ENCODE peak calls at places on chromosomes 16 and 17, in five cellular contexts. A, B, E, N and R are unnamed samples.

GRCh38 chr17:41813699-41814124 is 908 bp downstream of the FKBP10 start:
- DNase-seq in A (no peak), B (no peak), E (no peak), N (no peak), R (no peak)

GRCh38 chr16:88681709-88682451 is 4.4 kb downstream of the SNAI3 start:
- DNase-seq in A (no peak), B (no peak), E (peak; percentile 84), N (no peak), R (no peak)

GRCh38 chr16:68923116-68923515 is 79.8 kb downstream of the TANGO6 start:
- DNase-seq in A (no peak), B (no peak), E (no peak), N (no peak), R (no peak)

GRCh38 chr16:56600398-56600999 is 7.9 kb upstream of the MT2A start:
- DNase-seq in A (peak; percentile 87), B (peak; percentile 47), E (no peak), N (peak; percentile 59), R (no peak)

GRCh38 chr16:70428178-70428998 is 10.5 kb downstream of the ST3GAL2 start:
- DNase-seq in A (peak; percentile 94), B (peak; percentile 99), E (peak; percentile 79), N (peak; percentile 100), R (peak; percentile 68)

GRCh38 chr16:80480664-80481063 is 60.1 kb upstream of the DYNLRB2 start:
- DNase-seq in A (no peak), B (no peak), E (peak; percentile 46), N (no peak), R (no peak)

GRCh38 chr16:88665148-88665547 is 2.3 kb upstream of the MVD start:
- DNase-seq in A (no peak), B (no peak), E (no peak), N (no peak), R (no peak)

GRCh38 chr17:67386965-67387551 is 10.0 kb downstream of the PITPNC1 start:
- DNase-seq in A (peak; percentile 82), B (peak; percentile 70), E (no peak), N (peak; percentile 56), R (peak; percentile 91)

GRCh38 chr17:43791589-43791988 is 11.4 kb downstream of the CFAP97D1 start:
- DNase-seq in A (no peak), B (peak; percentile 63), E (no peak), N (peak; percentile 66), R (no peak)

GRCh38 chr17:1272701-1273100 is 2.5 kb downstream of the BHLHA9 start:
- DNase-seq in A (no peak), B (no peak), E (no peak), N (no peak), R (no peak)

GRCh38 chr16:15694499-15694898 is 44.5 kb downstream of the NDE1 start:
- DNase-seq in A (no peak), B (no peak), E (no peak), N (no peak), R (no peak)

GRCh38 chr16:17230932-17231581 is 239.7 kb downstream of the XYLT1 start:
- DNase-seq in A (no peak), B (no peak), E (no peak), N (no peak), R (no peak)

GRCh38 chr16:29680180-29680598 is 1.2 kb downstream of the QPRT start:
- DNase-seq in A (no peak), B (no peak), E (no peak), N (peak; percentile 75), R (no peak)

GRCh38 chr17:65278050-65278819 is 141.1 kb downstream of the RGS9 start:
- DNase-seq in A (peak; percentile 87), B (peak; percentile 50), E (no peak), N (peak; percentile 70), R (peak; percentile 78)

GRCh38 chr17:38512473-38513058 is 84.3 kb downstream of the ARHGAP23 start:
- DNase-seq in A (no peak), B (no peak), E (no peak), N (no peak), R (no peak)

GRCh38 chr17:8581002-8581658 is 49.4 kb downstream of the MYH10 start:
- DNase-seq in A (no peak), B (no peak), E (peak; percentile 46), N (no peak), R (no peak)

GRCh38 chr16:88352261-88353200 is 30.2 kb upstream of the ZNF469 start:
- DNase-seq in A (no peak), B (no peak), E (no peak), N (no peak), R (no peak)

GRCh38 chr17:42405076-42405475 is 16.8 kb upstream of the STAT3 start:
- DNase-seq in A (no peak), B (no peak), E (no peak), N (no peak), R (no peak)

GRCh38 chr17:81890447-81891302 is 711 bp downstream of the ALYREF start:
- DNase-seq in A (no peak), B (peak; percentile 48), E (no peak), N (no peak), R (no peak)

GRCh38 chr17:42118545-42118944 is 2.6 kb downstream of the KAT2A start:
- DNase-seq in A (peak; percentile 84), B (peak; percentile 59), E (no peak), N (peak; percentile 52), R (peak; percentile 66)

GRCh38 chr16:72901012-72901411 is 146.9 kb downstream of the ZFHX3 start:
- DNase-seq in A (no peak), B (no peak), E (no peak), N (no peak), R (no peak)

GRCh38 chr16:9135797-9136196 is 44.4 kb downstream of the HAPSTR1 start:
- DNase-seq in A (no peak), B (peak; percentile 43), E (no peak), N (no peak), R (no peak)

GRCh38 chr17:75063626-75064025 is 16.6 kb downstream of the KCTD2 start:
- DNase-seq in A (no peak), B (no peak), E (no peak), N (no peak), R (no peak)

GRCh38 chr16:20026673-20027072 is 47.0 kb downstream of the GPR139 start:
- DNase-seq in A (no peak), B (no peak), E (no peak), N (no peak), R (no peak)

GRCh38 chr16:56382459-56382858 is 42.9 kb downstream of the AMFR start:
- DNase-seq in A (no peak), B (no peak), E (no peak), N (peak; percentile 86), R (no peak)

DNA sequence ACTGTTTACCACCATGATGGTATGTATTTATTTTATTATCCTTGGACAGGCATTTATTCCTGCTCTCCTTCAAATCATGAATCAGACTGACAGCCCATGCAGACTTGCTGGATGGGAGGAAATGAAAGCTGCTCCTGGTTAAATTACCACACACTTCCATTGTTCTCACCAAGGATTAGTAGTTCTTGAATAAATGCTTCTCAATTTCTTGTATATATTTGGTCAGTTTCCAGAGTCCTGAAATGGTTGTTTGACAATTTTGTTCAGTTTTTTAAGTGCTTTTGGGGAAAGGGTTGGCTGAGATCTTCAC is 99.7 kb downstream of the CA4 start:
- DNase-seq in A (no peak), B (no peak), E (no peak), N (no peak), R (no peak)
- TF ChIP-seq KDM1A in A (no peak), B (no peak), E (no peak), N (no peak), R (no peak)

GRCh38 chr16:26563018-26563417 is 503.7 kb upstream of the C16orf82 start:
- DNase-seq in A (no peak), B (no peak), E (no peak), N (no peak), R (no peak)

GRCh38 chr16:26561303-26561702 is 505.4 kb upstream of the C16orf82 start:
- DNase-seq in A (no peak), B (no peak), E (no peak), N (no peak), R (no peak)
- TF ChIP-seq KDM1A in A (no peak), B (no peak), E (no peak), N (no peak), R (no peak)

GRCh38 chr17:58415371-58416055 is 1.8 kb downstream of the RNF43 start:
- DNase-seq in A (peak; percentile 38), B (no peak), E (no peak), N (peak; percentile 74), R (no peak)
- TF ChIP-seq KDM1A in A (no peak), B (no peak), E (no peak), N (no peak), R (no peak)

GRCh38 chr17:73693016-73693545 is 48.8 kb upstream of the SDK2 start:
- DNase-seq in A (no peak), B (no peak), E (no peak), N (no peak), R (peak; percentile 41)

GRCh38 chr17:73689596-73690275 is 45.5 kb upstream of the SDK2 start:
- DNase-seq in A (no peak), B (no peak), E (no peak), N (no peak), R (no peak)

GRCh38 chr17:73686961-73687360 is 42.7 kb upstream of the SDK2 start:
- DNase-seq in A (no peak), B (no peak), E (no peak), N (no peak), R (no peak)

GRCh38 chr17:73691321-73691766 is 47.1 kb upstream of the SDK2 start:
- DNase-seq in A (no peak), B (no peak), E (no peak), N (no peak), R (no peak)

DNA sequence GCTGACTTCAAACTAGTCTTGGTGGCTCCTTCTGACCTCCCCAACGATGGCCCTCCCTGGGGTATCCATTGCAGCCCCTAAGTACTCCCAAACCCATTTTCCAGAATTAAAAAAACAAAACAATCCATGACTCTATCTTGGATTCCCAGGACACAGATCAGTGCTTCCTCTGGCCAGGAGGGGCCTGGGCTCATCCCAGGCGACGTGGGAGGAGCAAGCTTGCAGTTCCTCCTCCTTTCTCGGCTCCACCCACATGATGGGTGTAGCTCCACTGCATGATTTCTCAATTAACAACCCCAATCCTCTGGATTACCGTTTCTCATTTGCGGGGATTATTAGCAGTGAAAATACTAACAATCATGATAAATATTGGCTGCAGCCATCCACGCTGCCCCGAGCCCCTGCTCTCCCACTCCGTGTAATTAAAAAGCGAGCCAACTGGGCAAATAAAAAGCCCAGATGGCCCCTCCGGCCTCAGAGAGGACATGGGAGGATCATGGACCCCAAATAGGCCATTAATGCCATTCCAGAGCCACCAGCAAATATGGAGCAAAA is 46.4 kb upstream of the SDK2 start:
- DNase-seq in A (peak; percentile 22), B (peak; percentile 19), E (no peak), N (no peak), R (no peak)
- TF ChIP-seq KDM1A in A (no peak), B (no peak), E (no peak), N (no peak), R (no peak)

DNA sequence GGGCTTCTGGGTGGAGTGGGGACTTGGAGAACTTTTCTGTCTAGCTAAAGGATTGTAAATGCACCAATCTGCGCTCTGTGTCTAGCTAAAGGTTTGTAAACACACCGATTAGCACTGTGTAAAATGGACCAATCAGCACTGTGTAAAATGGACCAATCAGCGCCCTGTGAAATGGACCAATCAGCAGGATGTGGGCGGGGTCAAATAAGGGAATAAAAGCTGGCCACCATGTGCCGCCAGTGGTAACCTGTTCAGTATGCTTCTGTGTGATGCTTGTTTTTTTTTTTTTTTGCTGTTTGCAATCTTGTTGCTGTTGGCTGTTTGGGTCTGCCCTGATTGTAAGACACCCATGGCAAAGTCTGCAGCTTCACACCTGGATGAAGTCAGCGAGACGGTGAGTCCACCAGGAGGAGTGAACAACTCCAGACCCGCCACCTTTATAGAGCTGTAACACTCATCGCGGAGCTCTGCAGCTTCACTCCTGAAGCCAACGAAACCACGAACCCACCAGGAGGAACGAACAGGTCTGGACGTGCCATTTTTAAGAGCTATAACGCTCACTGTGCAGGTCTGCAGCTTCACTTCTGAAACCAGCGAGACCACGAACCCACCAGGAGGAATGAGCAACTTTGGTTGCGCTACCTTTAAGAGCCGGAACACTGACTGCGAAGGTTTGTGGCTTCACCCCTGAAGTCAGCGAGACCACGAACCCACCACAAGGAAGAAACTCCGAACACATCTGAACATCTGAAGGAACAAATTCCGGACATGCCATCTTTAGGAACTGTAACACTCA is 85.0 kb upstream of the MED9 start:
- DNase-seq in A (no peak), B (peak; percentile 60), E (peak; percentile 37), N (no peak), R (no peak)
- TF ChIP-seq KDM1A in A (no peak), B (no peak), E (no peak), N (no peak), R (no peak)